ENCODE peak calls at places on chromosomes 16 and 17, in ten cellular contexts. Y is GM12878, W is body of pancreas, H is MM.1S, X is H1, N is skeletal muscle cell, T is foreskin fibroblast, O is GM23338, C is left ventricle myocardium inferior, L is fibroblast of pulmonary artery. P is an unnamed sample.

GRCh38 chr17:2213291-2213960 is 90.2 kb downstream of the SMG6 start:
- DNase-seq in T (peak; percentile 76), H (no peak), C (no peak), O (no peak), L (peak; percentile 56), Y (no peak), N (no peak), X (no peak), W (no peak), P (no peak)

GRCh38 chr16:5838071-5838470 is 740.5 kb upstream of the EEF2KMT start:
- DNase-seq in W (no peak), C (no peak), H (no peak), N (no peak), O (no peak), T (no peak), X (no peak), Y (no peak), L (no peak), P (no peak)

GRCh38 chr17:48854774-48855476 is 24.1 kb downstream of the CALCOCO2 start:
- DNase-seq in T (no peak), H (no peak), X (no peak), L (no peak), W (no peak), O (no peak), N (no peak), C (no peak), Y (no peak), P (no peak)

GRCh38 chr16:71693168-71693567 is 31.3 kb downstream of the PHLPP2 start:
- DNase-seq in T (no peak), H (no peak), Y (no peak), X (no peak), W (no peak), N (no peak), O (no peak), L (no peak), C (no peak), P (no peak)

GRCh38 chr16:82580293-82580900 is 46.4 kb upstream of the CDH13 start:
- DNase-seq in C (no peak), X (no peak), T (peak; percentile 3), W (no peak), H (no peak), N (no peak), Y (no peak), L (peak; percentile 4), O (peak; percentile 34), P (peak; percentile 30)

GRCh38 chr16:69563605-69564580 is 1.9 kb upstream of the NFAT5 start:
- DNase-seq in O (peak; percentile 83), Y (peak; percentile 93), T (peak; percentile 33), W (no peak), X (no peak), N (no peak), C (no peak), H (peak; percentile 54), L (peak; percentile 17), P (no peak)

GRCh38 chr17:78896091-78896833 is 6.7 kb downstream of the CEP295NL start:
- DNase-seq in L (no peak), N (no peak), W (no peak), H (no peak), T (no peak), Y (no peak), X (no peak), O (no peak), C (no peak), P (no peak)

GRCh38 chr17:53707546-53707945 is 115.2 kb upstream of the KIF2B start:
- DNase-seq in X (no peak), O (no peak), T (no peak), N (no peak), W (no peak), Y (no peak), L (no peak), C (no peak), H (no peak), P (no peak)

GRCh38 chr17:74326506-74326905 is 480 bp downstream of the KIF19 start:
- DNase-seq in C (no peak), N (no peak), H (no peak), X (no peak), W (no peak), Y (no peak), T (no peak), O (peak; percentile 33), L (no peak), P (no peak)
- H3K4me3 ChIP-seq in C (peak overlapping the region; percentile 68), N (no peak overlapping the region), H (no peak overlapping the region), X (peak overlapping the region; percentile 49), W (no peak overlapping the region), Y (no peak overlapping the region), T (no peak overlapping the region), O (peak overlapping the region; percentile 68), L (no peak overlapping the region), P (no peak overlapping the region)

GRCh38 chr17:3669085-3669347 is 404 bp downstream of the EMC6 start:
- DNase-seq in W (no peak), X (no peak), L (no peak), T (no peak), O (no peak), N (no peak), H (no peak), C (no peak), Y (no peak), P (no peak)

GRCh38 chr17:3667366-3668278 is 756 bp downstream of the TAX1BP3 start:
- DNase-seq in X (no peak), T (peak; percentile 98), O (peak; percentile 83), W (peak; percentile 90), C (peak; percentile 91), N (peak; percentile 84), Y (no peak), H (peak; percentile 5), L (peak; percentile 93), P (peak; percentile 65)

GRCh38 chr17:3665834-3666233 is 2.5 kb downstream of the TAX1BP3 start:
- DNase-seq in O (no peak), H (peak; percentile 3), W (no peak), Y (no peak), C (peak; percentile 53), L (no peak), X (no peak), T (no peak), N (no peak), P (no peak)

GRCh38 chr17:3668279-3669084 is at the start of the genes EMC6 and TAX1BP3:
- DNase-seq in O (peak; percentile 99), T (peak; percentile 99), L (peak; percentile 98), N (peak; percentile 87), C (peak; percentile 99), Y (peak; percentile 86), W (peak; percentile 99), X (peak; percentile 95), H (peak; percentile 98), P (peak; percentile 86)

GRCh38 chr17:3666516-3666915 is 1.9 kb downstream of the TAX1BP3 start:
- DNase-seq in Y (no peak), X (no peak), C (no peak), T (no peak), N (no peak), O (no peak), L (no peak), W (no peak), H (peak; percentile 1), P (no peak)
- H3K4me3 ChIP-seq in Y (no peak overlapping the region), X (no peak overlapping the region), C (peak overlapping the region; percentile 89), T (peak overlapping the region; percentile 46), N (peak overlapping the region; percentile 98), O (no peak overlapping the region), L (peak overlapping the region; percentile 77), W (no peak overlapping the region), H (no peak overlapping the region), P (peak overlapping the region; percentile 95)

DNA sequence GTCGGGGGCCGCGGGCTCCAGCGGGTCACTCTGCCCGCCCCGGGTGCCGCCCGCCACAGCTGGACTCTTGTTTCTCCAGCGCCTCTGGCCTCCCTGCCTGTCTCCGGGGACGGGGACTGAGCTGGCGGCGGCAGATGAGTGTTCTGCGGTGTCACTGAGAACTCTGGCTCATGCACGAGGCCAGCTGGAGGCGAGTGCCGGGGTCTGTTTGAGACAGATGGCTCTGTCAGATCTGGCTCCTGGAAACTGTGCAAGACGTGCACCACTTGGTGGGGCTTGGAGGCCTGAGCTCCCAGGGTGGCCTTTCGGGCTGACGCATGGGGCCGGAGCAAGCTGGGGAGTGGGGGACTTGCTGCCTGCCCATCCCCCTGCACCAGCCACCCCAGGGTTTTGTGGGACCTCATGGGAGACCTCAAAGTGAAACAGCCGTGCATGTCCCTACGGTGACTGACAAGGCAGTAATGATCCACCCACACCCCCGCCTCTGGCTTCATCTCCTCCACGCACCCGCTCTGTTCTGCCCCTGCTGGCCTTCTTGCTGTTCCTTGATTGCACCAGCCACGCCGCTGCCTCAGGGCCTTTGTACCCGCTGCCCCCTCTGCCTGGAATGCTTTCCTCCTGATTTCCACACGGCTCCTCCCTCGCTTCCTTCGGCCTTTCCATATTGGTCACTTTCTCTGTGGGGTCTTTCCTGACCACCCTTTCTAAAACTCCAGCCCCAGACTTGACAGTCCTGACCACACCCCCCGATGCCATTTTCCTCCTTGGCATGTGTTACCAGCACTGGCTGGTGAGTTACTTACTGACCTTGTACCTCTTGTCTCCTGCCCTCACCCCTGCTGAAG is 174.9 kb upstream of the CIBAR2 start:
- DNase-seq in W (no peak), H (no peak), Y (no peak), C (peak; percentile 52), O (no peak), N (peak; percentile 27), L (peak; percentile 7), X (no peak), T (peak; percentile 74), P (no peak)
- H3K4me3 ChIP-seq in W (no peak overlapping the region), H (no peak overlapping the region), Y (no peak overlapping the region), C (peak overlapping the region; percentile 29), O (no peak overlapping the region), N (no peak overlapping the region), L (no peak overlapping the region), X (no peak overlapping the region), T (peak overlapping the region; percentile 27), P (no peak overlapping the region)

GRCh38 chr17:28499684-28500357 is 6.3 kb upstream of the FOXN1 start:
- DNase-seq in O (no peak), Y (no peak), T (no peak), X (no peak), L (no peak), N (no peak), H (no peak), C (no peak), W (no peak), P (no peak)

GRCh38 chr17:28501421-28502284 is 4.5 kb upstream of the FOXN1 start:
- DNase-seq in O (no peak), Y (no peak), L (no peak), T (no peak), W (no peak), H (no peak), C (no peak), N (no peak), X (no peak), P (no peak)

GRCh38 chr17:28498652-28499365 is 7.3 kb upstream of the FOXN1 start:
- DNase-seq in O (no peak), L (no peak), Y (no peak), W (no peak), X (no peak), C (no peak), H (no peak), N (no peak), T (no peak), P (no peak)

GRCh38 chr17:28499366-28499668 is 6.8 kb upstream of the FOXN1 start:
- DNase-seq in C (no peak), O (no peak), Y (no peak), N (no peak), H (no peak), T (no peak), W (no peak), X (no peak), L (no peak), P (no peak)

DNA sequence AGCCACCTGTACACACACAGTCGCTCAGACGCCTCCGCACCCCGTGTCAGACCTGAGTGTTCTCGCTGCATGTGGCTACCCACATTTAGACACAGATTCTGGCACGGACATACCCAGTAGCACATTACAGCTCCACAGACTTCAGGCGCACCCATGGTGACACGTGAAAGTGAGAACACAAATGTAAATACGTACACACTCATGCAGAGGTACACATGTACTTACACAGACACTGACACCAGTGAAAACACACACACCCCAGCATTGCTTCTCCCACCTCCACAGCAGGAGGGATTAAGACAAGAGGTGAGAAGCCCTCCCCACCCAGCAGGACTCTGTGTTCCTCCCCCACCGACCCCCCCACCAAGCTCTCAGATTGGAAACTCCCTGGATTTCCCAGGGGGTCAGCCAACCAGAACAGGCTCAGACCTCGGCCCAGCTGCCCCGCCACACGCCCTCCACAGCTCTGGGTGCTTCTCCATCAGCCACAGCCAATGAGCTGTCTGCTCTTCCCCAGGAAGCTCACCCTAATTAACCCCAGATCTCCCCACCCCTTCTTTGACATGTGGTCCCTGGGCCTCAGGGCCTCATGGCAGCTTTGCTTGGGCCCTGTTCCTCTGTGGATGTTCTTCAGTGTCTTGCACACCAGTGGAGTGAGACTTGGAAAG is 5.3 kb upstream of the FOXN1 start:
- DNase-seq in L (no peak), O (no peak), H (no peak), W (no peak), T (no peak), X (no peak), Y (peak; percentile 63), N (no peak), C (no peak), P (no peak)
- H3K4me3 ChIP-seq in L (no peak overlapping the region), O (no peak overlapping the region), H (no peak overlapping the region), W (no peak overlapping the region), T (no peak overlapping the region), X (no peak overlapping the region), Y (peak overlapping the region; percentile 59), N (no peak overlapping the region), C (no peak overlapping the region), P (no peak overlapping the region)